ENCODE peak calls at places on chromosome 22, in four cellular contexts. O, A, D and J are unnamed samples.

GRCh38 chr22:43078522-43078921 is 10.7 kb downstream of the TTLL1 start:
- DNase-seq in A (peak), O (peak), D (no peak), J (no peak)

GRCh38 chr22:47839586-47840245 is 1077.3 kb downstream of the TBC1D22A start:
- DNase-seq in D (no peak), O (no peak), A (no peak), J (no peak)

GRCh38 chr22:26383968-26384576 is 45.0 kb upstream of the ASPHD2 start:
- DNase-seq in D (no peak), A (no peak), O (no peak), J (no peak)

GRCh38 chr22:26949193-26949592 is 291.8 kb downstream of the MIAT start:
- DNase-seq in O (peak), A (no peak), D (no peak), J (no peak)

GRCh38 chr22:33896801-33897620 is 23.3 kb downstream of the LARGE1 start:
- DNase-seq in A (no peak), D (no peak), O (no peak), J (no peak)

GRCh38 chr22:49013707-49014106 is 814.0 kb downstream of the BRD1 start:
- DNase-seq in D (peak), O (no peak), A (no peak), J (no peak)

GRCh38 chr22:50049299-50050195 is 8.6 kb downstream of the TTLL8 start:
- DNase-seq in A (no peak), D (no peak), O (no peak), J (no peak)

GRCh38 chr22:37563153-37564081 is 3.1 kb downstream of the CDC42EP1 start:
- DNase-seq in D (no peak), O (peak), A (peak), J (peak)

GRCh38 chr22:42509548-42509947 is 10.0 kb downstream of the RRP7A start:
- DNase-seq in A (no peak), O (peak), D (no peak), J (no peak)

GRCh38 chr22:22465782-22466181 is 42.8 kb downstream of the ZNF280B start:
- DNase-seq in O (no peak), A (no peak), D (no peak), J (no peak)

GRCh38 chr22:37496651-37497599 is 10.7 kb upstream of the MFNG start:
- DNase-seq in A (no peak), O (no peak), D (no peak), J (peak)

GRCh38 chr22:38316340-38317236 is 645 bp downstream of the CSNK1E start:
- DNase-seq in D (peak), O (peak), A (no peak), J (peak)

GRCh38 chr22:36611241-36611976 is 82.4 kb upstream of the EIF3D start:
- DNase-seq in A (no peak), O (no peak), D (no peak), J (no peak)

GRCh38 chr22:37480387-37481346 is 5.5 kb downstream of the MFNG start:
- DNase-seq in O (no peak), A (no peak), D (no peak), J (no peak)

GRCh38 chr22:37448521-37449150 is 21.4 kb upstream of the ELFN2 start:
- DNase-seq in D (no peak), A (no peak), O (no peak), J (no peak)

GRCh38 chr22:49645257-49645656 is 182.4 kb downstream of the BRD1 start:
- DNase-seq in D (no peak), A (no peak), O (no peak), J (no peak)

GRCh38 chr22:42284643-42285181 is 14.3 kb upstream of the TCF20 start:
- DNase-seq in O (no peak), D (no peak), A (no peak), J (no peak)

GRCh38 chr22:36443198-36443770 is 38.2 kb downstream of the TXN2 start:
- DNase-seq in D (no peak), A (no peak), O (no peak), J (no peak)

GRCh38 chr22:39135092-39135896 is 17.2 kb downstream of the CBX7 start:
- DNase-seq in O (peak), A (peak), D (peak), J (peak)

GRCh38 chr22:45180280-45180679 is 16.6 kb downstream of the NUP50 start:
- DNase-seq in D (no peak), O (no peak), A (no peak), J (no peak)

GRCh38 chr22:50734986-50735738 is 2.8 kb upstream of the ACR start:
- DNase-seq in O (no peak), D (no peak), A (no peak), J (no peak)

GRCh38 chr22:41092023-41092817 is at the start of gene EP300:
- DNase-seq in A (peak), D (peak), O (peak), J (peak)
- TF ChIP-seq RNF2 in A (no peak), D (no peak), O (no peak), J (no peak)

DNA sequence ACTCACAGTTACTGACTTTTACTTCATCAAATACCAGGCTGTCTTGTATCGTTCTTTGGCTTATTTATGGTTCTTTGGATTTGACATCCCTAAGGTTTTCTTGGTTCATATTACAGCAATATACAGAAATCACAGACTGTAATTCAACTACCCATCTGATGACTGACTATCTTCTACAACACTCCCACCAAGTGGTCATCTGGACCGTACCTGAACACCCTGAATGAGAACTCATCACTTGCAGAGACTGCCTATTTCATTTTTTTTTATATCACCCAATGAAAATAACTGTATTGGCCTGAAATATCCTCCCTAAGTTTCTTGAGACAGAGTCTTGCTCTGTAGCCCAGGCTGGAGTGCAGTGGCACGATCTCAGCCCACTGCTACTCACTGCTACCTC is 9.5 kb upstream of the UPB1 start:
- DNase-seq in D (no peak), A (no peak), O (no peak), J (no peak)
- TF ChIP-seq MAFK in D (no peak), A (no peak), O (no peak), J (no peak)

GRCh38 chr22:29733362-29734322 is 13.8 kb downstream of the CABP7 start:
- DNase-seq in O (peak), D (no peak), A (no peak), J (no peak)

GRCh38 chr22:29731058-29731850 is 11.5 kb downstream of the CABP7 start:
- DNase-seq in O (no peak), D (no peak), A (no peak), J (no peak)

GRCh38 chr22:29734853-29735252 is 15.1 kb downstream of the CABP7 start:
- DNase-seq in O (no peak), D (peak), A (no peak), J (no peak)

GRCh38 chr22:29737251-29738117 is 17.7 kb downstream of the CABP7 start:
- DNase-seq in O (no peak), D (no peak), A (no peak), J (no peak)

DNA sequence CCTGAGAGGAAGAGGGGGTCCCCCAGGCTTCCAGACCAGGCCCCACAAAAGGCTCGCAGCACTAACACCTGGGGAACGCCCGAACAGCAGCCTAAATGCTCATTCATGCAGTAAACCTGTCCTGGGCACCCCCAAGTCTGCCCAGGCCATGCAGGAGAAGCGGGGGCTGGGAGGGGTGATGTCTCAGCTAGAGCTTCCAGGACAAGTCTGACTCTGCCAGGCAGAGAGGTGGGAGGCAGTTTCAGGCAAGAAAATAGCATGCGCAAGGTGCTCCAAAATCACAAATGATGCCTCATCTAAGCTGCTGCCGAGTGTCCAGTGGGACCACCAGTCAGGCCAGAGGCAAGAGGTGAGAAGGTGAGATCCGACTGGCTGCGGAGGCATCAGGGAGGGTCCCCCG is 14.6 kb downstream of the CABP7 start:
- DNase-seq in O (no peak), A (no peak), D (no peak), J (no peak)
- TF ChIP-seq RAD21 in O (no peak), A (no peak), D (no peak), J (no peak)

DNA sequence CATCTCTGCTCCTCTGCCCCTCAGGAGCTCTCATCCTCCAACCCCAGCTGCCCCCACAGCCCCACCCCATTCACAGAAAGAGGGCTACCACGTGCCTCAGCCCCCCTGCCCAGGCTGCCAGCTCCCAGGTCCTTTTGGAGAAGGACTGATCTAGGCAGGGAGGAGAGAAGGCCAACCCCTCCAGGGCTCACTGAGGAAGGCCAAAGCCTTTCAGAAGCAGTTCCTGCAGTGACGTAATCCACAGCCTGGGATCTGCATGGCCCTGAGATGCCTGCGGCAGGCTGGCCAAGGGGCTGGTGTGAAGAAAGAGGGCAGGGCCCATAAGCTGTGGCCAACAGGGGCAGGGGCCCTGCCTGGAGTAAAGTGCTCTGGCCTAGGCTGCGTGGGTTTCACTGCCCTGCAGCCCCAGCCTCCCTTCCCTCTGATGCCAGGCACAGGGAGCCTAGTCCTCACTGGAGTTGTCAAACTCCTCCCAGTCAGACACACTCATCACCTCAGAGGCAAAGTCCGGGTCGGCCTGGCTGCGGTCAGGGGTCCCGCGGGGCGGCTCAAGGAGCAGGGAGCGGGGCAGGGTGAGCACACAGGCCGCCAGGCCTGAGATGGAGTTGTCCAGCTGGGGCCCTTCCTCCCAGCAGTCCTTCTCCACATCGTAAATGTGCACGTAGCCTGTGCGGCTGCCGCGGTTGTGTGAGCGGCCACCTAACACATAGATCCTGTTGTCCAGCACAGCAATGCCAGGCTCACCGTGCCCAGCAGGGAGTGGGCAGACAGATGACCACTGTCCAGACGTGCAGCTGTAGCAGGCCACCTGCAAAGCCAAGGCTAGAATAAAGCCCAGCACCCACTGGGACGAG is 4.2 kb upstream of the SCARF2 start:
- DNase-seq in A (no peak), O (no peak), D (no peak), J (no peak)
- TF ChIP-seq RNF2 in A (no peak), O (no peak), D (no peak), J (no peak)

GRCh38 chr22:46609724-46610161 is 10.4 kb upstream of the GRAMD4 start:
- DNase-seq in D (no peak), A (no peak), O (no peak), J (no peak)
- TF ChIP-seq MAFK in D (no peak), A (no peak), O (no peak), J (no peak)

GRCh38 chr22:35417606-35418005 is 17.7 kb downstream of the MCM5 start:
- DNase-seq in O (no peak), D (no peak), A (no peak), J (no peak)
- TF ChIP-seq RAD21 in O (no peak), D (no peak), A (no peak), J (no peak)